ENCODE peak calls at places on chromosome 20, in five cellular contexts. One of them, this sample, is unnamed.
A peak's percentile ranks its signal among the peaks of the same experiment; 100 is the strongest.

GRCh38 chr20:41173791-41174341 is 36.5 kb downstream of the PLCG1 start:
- DNase-seq in Panc1: no peak
- DNase-seq in astrocyte: no peak
- DNase-seq in NB4: no peak
- DNase-seq in fibroblast of villous mesenchyme: no peak
- DNase-seq in this sample: no peak

GRCh38 chr20:53409177-53409576 is 184.5 kb downstream of the ZNF217 start:
- DNase-seq in Panc1: no peak
- DNase-seq in astrocyte: no peak
- DNase-seq in NB4: no peak
- DNase-seq in fibroblast of villous mesenchyme: peak; percentile 23
- DNase-seq in this sample: no peak

GRCh38 chr20:49477200-49477599 is 5.3 kb downstream of the KCNB1 start:
- DNase-seq in Panc1: no peak
- DNase-seq in astrocyte: no peak
- DNase-seq in NB4: no peak
- DNase-seq in fibroblast of villous mesenchyme: no peak
- DNase-seq in this sample: no peak

GRCh38 chr20:4989570-4989969 is 11.7 kb downstream of the SLC23A2 start:
- DNase-seq in Panc1: no peak
- DNase-seq in astrocyte: no peak
- DNase-seq in NB4: no peak
- DNase-seq in fibroblast of villous mesenchyme: no peak
- DNase-seq in this sample: peak; percentile 63

GRCh38 chr20:31566658-31567379 is 38.3 kb upstream of the ID1 start:
- DNase-seq in Panc1: no peak
- DNase-seq in astrocyte: no peak
- DNase-seq in NB4: no peak
- DNase-seq in fibroblast of villous mesenchyme: no peak
- DNase-seq in this sample: peak; percentile 53

GRCh38 chr20:34268851-34269668 is 27.8 kb downstream of the ASIP start:
- DNase-seq in Panc1: no peak
- DNase-seq in astrocyte: peak; percentile 22
- DNase-seq in NB4: no peak
- DNase-seq in fibroblast of villous mesenchyme: peak; percentile 41
- DNase-seq in this sample: no peak

GRCh38 chr20:56323656-56324055 is 35.1 kb upstream of the FAM210B start:
- DNase-seq in Panc1: no peak
- DNase-seq in astrocyte: no peak
- DNase-seq in NB4: no peak
- DNase-seq in fibroblast of villous mesenchyme: no peak
- DNase-seq in this sample: no peak

GRCh38 chr20:16701296-16701695 is 28.5 kb upstream of the SNRPB2 start:
- DNase-seq in Panc1: peak; percentile 1
- DNase-seq in astrocyte: no peak
- DNase-seq in NB4: peak; percentile 57
- DNase-seq in fibroblast of villous mesenchyme: no peak
- DNase-seq in this sample: peak; percentile 44

GRCh38 chr20:44537993-44538392 is 16.1 kb upstream of the SERINC3 start:
- DNase-seq in Panc1: no peak
- DNase-seq in astrocyte: no peak
- DNase-seq in NB4: no peak
- DNase-seq in fibroblast of villous mesenchyme: peak; percentile 35
- DNase-seq in this sample: no peak

GRCh38 chr20:3238616-3239025 is 369 bp downstream of the SLC4A11 start:
- DNase-seq in Panc1: no peak
- DNase-seq in astrocyte: no peak
- DNase-seq in NB4: peak; percentile 59
- DNase-seq in fibroblast of villous mesenchyme: peak; percentile 60
- DNase-seq in this sample: peak; percentile 70

GRCh38 chr20:12012241-12013222 is 94.8 kb downstream of the BTBD3 start:
- DNase-seq in Panc1: peak; percentile 39
- DNase-seq in astrocyte: peak; percentile 10
- DNase-seq in NB4: peak; percentile 80
- DNase-seq in fibroblast of villous mesenchyme: peak; percentile 61
- DNase-seq in this sample: peak; percentile 21

GRCh38 chr20:19619904-19620430 is 138.1 kb upstream of the RIN2 start:
- DNase-seq in Panc1: no peak
- DNase-seq in astrocyte: no peak
- DNase-seq in NB4: no peak
- DNase-seq in fibroblast of villous mesenchyme: no peak
- DNase-seq in this sample: no peak

GRCh38 chr20:50027611-50028105 is 44.9 kb downstream of the SNAI1 start:
- DNase-seq in Panc1: no peak
- DNase-seq in astrocyte: peak; percentile 90
- DNase-seq in NB4: no peak
- DNase-seq in fibroblast of villous mesenchyme: peak; percentile 88
- DNase-seq in this sample: no peak

GRCh38 chr20:21512634-21513180 is 1.2 kb downstream of the NKX2-2 start:
- DNase-seq in Panc1: no peak
- DNase-seq in astrocyte: no peak
- DNase-seq in NB4: no peak
- DNase-seq in fibroblast of villous mesenchyme: no peak
- DNase-seq in this sample: no peak

GRCh38 chr20:258963-259362 is 1.4 kb downstream of the DEFB132 start:
- DNase-seq in Panc1: no peak
- DNase-seq in astrocyte: no peak
- DNase-seq in NB4: peak; percentile 52
- DNase-seq in fibroblast of villous mesenchyme: peak; percentile 36
- DNase-seq in this sample: peak; percentile 37

GRCh38 chr20:42714298-42715141 is 475.2 kb downstream of the PTPRT start:
- DNase-seq in Panc1: no peak
- DNase-seq in astrocyte: no peak
- DNase-seq in NB4: no peak
- DNase-seq in fibroblast of villous mesenchyme: no peak
- DNase-seq in this sample: no peak

GRCh38 chr20:5652626-5653573 is 97.3 kb upstream of the SHLD1 start:
- DNase-seq in Panc1: no peak
- DNase-seq in astrocyte: peak; percentile 94
- DNase-seq in NB4: no peak
- DNase-seq in fibroblast of villous mesenchyme: peak; percentile 35
- DNase-seq in this sample: peak; percentile 51

GRCh38 chr20:31720486-31721407 is 1.9 kb downstream of the BCL2L1 start:
- DNase-seq in Panc1: no peak
- DNase-seq in astrocyte: no peak
- DNase-seq in NB4: no peak
- DNase-seq in fibroblast of villous mesenchyme: no peak
- DNase-seq in this sample: peak; percentile 59

GRCh38 chr20:44079968-44080560 is 106.9 kb downstream of the JPH2 start:
- DNase-seq in Panc1: no peak
- DNase-seq in astrocyte: peak; percentile 64
- DNase-seq in NB4: no peak
- DNase-seq in fibroblast of villous mesenchyme: peak; percentile 62
- DNase-seq in this sample: no peak

GRCh38 chr20:17530716-17531536 is at the start of gene BFSP1:
- DNase-seq in Panc1: no peak
- DNase-seq in astrocyte: peak; percentile 47
- DNase-seq in NB4: peak; percentile 73
- DNase-seq in fibroblast of villous mesenchyme: peak; percentile 55
- DNase-seq in this sample: peak; percentile 60

GRCh38 chr20:16475225-16475624 is 98.0 kb downstream of the KIF16B start:
- DNase-seq in Panc1: no peak
- DNase-seq in astrocyte: peak; percentile 45
- DNase-seq in NB4: no peak
- DNase-seq in fibroblast of villous mesenchyme: no peak
- DNase-seq in this sample: no peak

GRCh38 chr20:37596890-37597539 is 69.3 kb upstream of the BLCAP start:
- DNase-seq in Panc1: no peak
- DNase-seq in astrocyte: no peak
- DNase-seq in NB4: no peak
- DNase-seq in fibroblast of villous mesenchyme: no peak
- DNase-seq in this sample: no peak

GRCh38 chr20:46117704-46118467 is at the start of gene CD40:
- DNase-seq in Panc1: peak; percentile 50
- DNase-seq in astrocyte: peak; percentile 30
- DNase-seq in NB4: peak; percentile 39
- DNase-seq in fibroblast of villous mesenchyme: peak; percentile 70
- DNase-seq in this sample: peak; percentile 92

GRCh38 chr20:46119028-46119546 is 973 bp downstream of the CD40 start:
- DNase-seq in Panc1: no peak
- DNase-seq in astrocyte: no peak
- DNase-seq in NB4: no peak
- DNase-seq in fibroblast of villous mesenchyme: no peak
- DNase-seq in this sample: peak; percentile 79

GRCh38 chr20:46119547-46119946 is 1.4 kb downstream of the CD40 start:
- DNase-seq in Panc1: no peak
- DNase-seq in astrocyte: no peak
- DNase-seq in NB4: no peak
- DNase-seq in fibroblast of villous mesenchyme: no peak
- DNase-seq in this sample: no peak

GRCh38 chr20:46120136-46120535 is 2.0 kb downstream of the CD40 start:
- DNase-seq in Panc1: no peak
- DNase-seq in astrocyte: no peak
- DNase-seq in NB4: no peak
- DNase-seq in fibroblast of villous mesenchyme: no peak
- DNase-seq in this sample: no peak

DNA sequence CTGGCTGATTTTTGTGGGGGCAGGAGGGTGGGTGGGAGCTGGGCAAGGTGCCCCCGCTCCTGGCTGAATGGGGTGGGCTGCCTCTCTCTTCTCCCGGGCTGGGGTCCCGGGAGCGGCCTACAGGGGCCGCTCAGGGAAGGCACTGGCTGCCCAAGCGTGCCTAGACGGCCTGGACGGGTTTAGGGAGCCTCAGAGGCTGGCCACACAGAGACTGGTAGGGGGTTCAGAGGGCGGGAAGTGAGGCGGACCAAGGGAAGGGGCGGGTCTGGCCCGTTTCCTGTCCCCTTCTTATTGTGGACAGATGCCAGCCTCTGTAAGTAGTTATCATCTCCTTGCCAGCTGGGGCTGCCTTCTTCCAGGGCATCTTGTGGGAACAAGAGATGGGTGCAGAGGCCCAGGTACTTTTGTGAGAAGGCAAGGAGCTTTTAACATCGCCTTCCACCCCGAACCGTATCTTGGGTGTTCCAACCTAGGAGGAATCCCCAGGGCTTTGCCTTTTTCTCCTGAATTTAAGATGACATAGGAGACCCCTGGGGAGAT is 437 bp downstream of the CD40 start:
- DNase-seq in Panc1: no peak
- DNase-seq in astrocyte: no peak
- DNase-seq in NB4: no peak
- DNase-seq in fibroblast of villous mesenchyme: no peak
- DNase-seq in this sample: peak; percentile 75
- H3K4me3 ChIP-seq in Panc1: peak overlapping the region; percentile 81
- H3K4me3 ChIP-seq in astrocyte: peak overlapping the region; percentile 51
- H3K4me3 ChIP-seq in NB4: no peak overlapping the region
- H3K4me3 ChIP-seq in fibroblast of villous mesenchyme: peak overlapping the region; percentile 52
- H3K4me3 ChIP-seq in this sample: peak overlapping the region; percentile 87

GRCh38 chr20:25223765-25224720 is 23.8 kb upstream of the PYGB start:
- DNase-seq in Panc1: no peak
- DNase-seq in astrocyte: no peak
- DNase-seq in NB4: no peak
- DNase-seq in fibroblast of villous mesenchyme: no peak
- DNase-seq in this sample: no peak

GRCh38 chr20:25222461-25223178 is 25.3 kb upstream of the PYGB start:
- DNase-seq in Panc1: no peak
- DNase-seq in astrocyte: no peak
- DNase-seq in NB4: peak; percentile 26
- DNase-seq in fibroblast of villous mesenchyme: no peak
- DNase-seq in this sample: no peak

GRCh38 chr20:25224941-25225340 is 22.9 kb upstream of the PYGB start:
- DNase-seq in Panc1: no peak
- DNase-seq in astrocyte: no peak
- DNase-seq in NB4: no peak
- DNase-seq in fibroblast of villous mesenchyme: no peak
- DNase-seq in this sample: no peak

GRCh38 chr20:25221592-25222460 is 26.1 kb upstream of the PYGB start:
- DNase-seq in Panc1: no peak
- DNase-seq in astrocyte: no peak
- DNase-seq in NB4: no peak
- DNase-seq in fibroblast of villous mesenchyme: no peak
- DNase-seq in this sample: no peak

DNA sequence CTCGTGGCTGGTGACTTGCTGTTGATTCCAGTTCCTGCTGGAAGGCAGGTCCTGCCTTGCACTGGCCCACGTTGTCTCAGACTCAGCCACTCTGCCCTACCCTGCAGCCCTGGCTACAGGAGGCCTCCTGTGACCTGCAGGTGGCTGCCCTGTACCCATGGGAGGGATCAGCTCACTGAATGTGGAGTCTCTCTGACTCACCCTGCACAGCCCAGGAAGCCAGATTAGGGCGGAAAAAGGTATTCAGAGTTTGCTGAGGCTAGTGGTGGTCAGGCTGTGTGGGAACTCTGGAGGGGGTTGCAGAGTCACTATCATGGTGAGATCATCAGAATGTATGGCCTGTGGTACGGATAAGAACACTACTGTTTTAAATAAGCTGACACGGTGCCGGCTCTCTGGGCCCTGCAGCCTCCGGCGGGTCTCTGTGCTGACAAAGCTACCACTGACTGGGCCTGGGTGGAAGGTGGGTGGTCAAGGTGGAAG is 24.7 kb upstream of the PYGB start:
- DNase-seq in Panc1: peak; percentile 78
- DNase-seq in astrocyte: peak; percentile 95
- DNase-seq in NB4: peak; percentile 90
- DNase-seq in fibroblast of villous mesenchyme: peak; percentile 94
- DNase-seq in this sample: peak; percentile 32
- TF ChIP-seq CTCF in Panc1: no peak
- TF ChIP-seq CTCF in astrocyte: no peak
- TF ChIP-seq CTCF in NB4: no peak
- TF ChIP-seq CTCF in fibroblast of villous mesenchyme: peak; percentile 42
- TF ChIP-seq CTCF in this sample: no peak

GRCh38 chr20:51100617-51101016 is 77.7 kb upstream of the KCNG1 start:
- DNase-seq in Panc1: no peak
- DNase-seq in astrocyte: no peak
- DNase-seq in NB4: no peak
- DNase-seq in fibroblast of villous mesenchyme: no peak
- DNase-seq in this sample: peak; percentile 9
- H3K4me3 ChIP-seq in Panc1: no peak overlapping the region
- H3K4me3 ChIP-seq in astrocyte: no peak overlapping the region
- H3K4me3 ChIP-seq in NB4: no peak overlapping the region
- H3K4me3 ChIP-seq in fibroblast of villous mesenchyme: no peak overlapping the region
- H3K4me3 ChIP-seq in this sample: no peak overlapping the region

GRCh38 chr20:59207742-59208357 is 44.2 kb downstream of the ZNF831 start:
- DNase-seq in Panc1: no peak
- DNase-seq in astrocyte: no peak
- DNase-seq in NB4: peak; percentile 78
- DNase-seq in fibroblast of villous mesenchyme: peak; percentile 2
- DNase-seq in this sample: peak; percentile 78
- TF ChIP-seq CTCF in Panc1: peak; percentile 53
- TF ChIP-seq CTCF in astrocyte: no peak
- TF ChIP-seq CTCF in NB4: peak; percentile 83
- TF ChIP-seq CTCF in fibroblast of villous mesenchyme: peak; percentile 20
- TF ChIP-seq CTCF in this sample: peak; percentile 85

GRCh38 chr20:9514461-9515210 is at the start of gene LAMP5:
- DNase-seq in Panc1: no peak
- DNase-seq in astrocyte: peak; percentile 17
- DNase-seq in NB4: peak; percentile 43
- DNase-seq in fibroblast of villous mesenchyme: no peak
- DNase-seq in this sample: peak; percentile 22

GRCh38 chr20:9515761-9516657 is 1.6 kb downstream of the LAMP5 start:
- DNase-seq in Panc1: no peak
- DNase-seq in astrocyte: no peak
- DNase-seq in NB4: no peak
- DNase-seq in fibroblast of villous mesenchyme: no peak
- DNase-seq in this sample: peak; percentile 12

GRCh38 chr20:9515211-9515580 is 806 bp downstream of the LAMP5 start:
- DNase-seq in Panc1: no peak
- DNase-seq in astrocyte: no peak
- DNase-seq in NB4: no peak
- DNase-seq in fibroblast of villous mesenchyme: no peak
- DNase-seq in this sample: no peak

GRCh38 chr20:9517297-9518134 is 3.1 kb downstream of the LAMP5 start:
- DNase-seq in Panc1: no peak
- DNase-seq in astrocyte: no peak
- DNase-seq in NB4: no peak
- DNase-seq in fibroblast of villous mesenchyme: no peak
- DNase-seq in this sample: no peak

GRCh38 chr20:9516658-9516987 is 2.2 kb downstream of the LAMP5 start:
- DNase-seq in Panc1: no peak
- DNase-seq in astrocyte: no peak
- DNase-seq in NB4: no peak
- DNase-seq in fibroblast of villous mesenchyme: no peak
- DNase-seq in this sample: peak; percentile 60
- H3K4me3 ChIP-seq in Panc1: no peak overlapping the region
- H3K4me3 ChIP-seq in astrocyte: no peak overlapping the region
- H3K4me3 ChIP-seq in NB4: no peak overlapping the region
- H3K4me3 ChIP-seq in fibroblast of villous mesenchyme: no peak overlapping the region
- H3K4me3 ChIP-seq in this sample: peak overlapping the region; percentile 38